ENCODE peak calls at places on chromosomes 13 and 19, in ten cellular contexts. I is astrocyte of the spinal cord; M is NCI-H1417; R is uterus; Q is psoas muscle; O is activated CD8-positive, alpha-beta T cell treated with anti-CD3 and anti-CD28 coated beads, Interleukin-2, amount 10 ng/mL, durations not matched to agents 7 days and 5 days; L is lower lobe of right lung; X is right atrium auricular region; W is HEK293T; H is HAP-1. U is an unnamed sample.

GRCh38 chr13:32791545-32792172 is 205.4 kb downstream of the PDS5B start:
- DNase-seq in H (no peak), L (no peak), X (no peak), W (no peak), I (peak; percentile 16), R (no peak), M (no peak), Q (no peak), O (peak; percentile 83), U (no peak)

GRCh38 chr13:110318920-110319319 is 11.8 kb downstream of the COL4A2 start:
- DNase-seq in Q (no peak), O (no peak), H (no peak), I (no peak), W (no peak), R (no peak), L (no peak), M (no peak), X (no peak), U (no peak)

GRCh38 chr13:112869202-112870061 is 99.6 kb upstream of the MCF2L start:
- DNase-seq in Q (no peak), I (no peak), R (no peak), O (no peak), X (no peak), M (no peak), W (no peak), L (no peak), H (peak; percentile 3), U (no peak)

GRCh38 chr13:52850396-52851152 is 2.1 kb upstream of the PCDH8 start:
- DNase-seq in X (peak; percentile 68), O (peak; percentile 64), H (peak; percentile 92), W (peak; percentile 81), I (peak; percentile 30), R (peak; percentile 26), L (peak; percentile 78), Q (peak; percentile 85), M (peak; percentile 48), U (no peak)

GRCh38 chr19:52527134-52527953 is at the start of gene ZNF808:
- DNase-seq in M (peak; percentile 95), R (peak; percentile 98), Q (peak; percentile 98), W (no peak), X (peak; percentile 96), H (peak; percentile 97), I (peak; percentile 87), O (peak; percentile 98), L (peak; percentile 98), U (peak; percentile 94)

GRCh38 chr13:108917581-108917980 is 288.2 kb downstream of the MYO16 start:
- DNase-seq in W (no peak), R (no peak), Q (no peak), I (peak; percentile 59), X (no peak), L (no peak), O (no peak), H (no peak), M (no peak), U (no peak)

GRCh38 chr19:15307169-15307568 is 25.2 kb downstream of the BRD4 start:
- DNase-seq in I (no peak), Q (no peak), M (no peak), X (no peak), W (no peak), R (no peak), H (no peak), O (no peak), L (no peak), U (no peak)

GRCh38 chr19:32416749-32417469 is 11.3 kb downstream of the DPY19L3 start:
- DNase-seq in R (no peak), M (no peak), W (no peak), X (no peak), Q (no peak), H (no peak), I (peak; percentile 24), O (no peak), L (no peak), U (no peak)

GRCh38 chr13:82116422-82116989 is 1765.8 kb downstream of the SLITRK1 start:
- DNase-seq in O (no peak), I (no peak), H (no peak), L (no peak), Q (no peak), X (no peak), M (no peak), R (no peak), W (no peak), U (no peak)

GRCh38 chr19:37997911-37998344 is 90.9 kb downstream of the SIPA1L3 start:
- DNase-seq in H (no peak), L (no peak), R (no peak), I (peak; percentile 86), Q (no peak), X (no peak), M (no peak), O (no peak), W (no peak), U (peak; percentile 36)

GRCh38 chr19:11169896-11170678 is 14.5 kb upstream of the SPC24 start:
- DNase-seq in Q (no peak), M (no peak), O (no peak), I (no peak), H (no peak), R (peak; percentile 81), W (no peak), L (no peak), X (no peak), U (no peak)

GRCh38 chr19:32471095-32471494 is 65.5 kb downstream of the DPY19L3 start:
- DNase-seq in W (no peak), O (no peak), X (no peak), I (no peak), L (no peak), H (no peak), M (peak; percentile 62), Q (peak; percentile 66), R (no peak), U (no peak)

GRCh38 chr19:954672-955494 is 29.0 kb downstream of the ARID3A start:
- DNase-seq in X (no peak), Q (no peak), W (no peak), O (no peak), M (no peak), R (no peak), I (no peak), L (no peak), H (no peak), U (no peak)

GRCh38 chr13:111530137-111530536 is 209.7 kb downstream of the TEX29 start:
- DNase-seq in I (no peak), L (no peak), H (no peak), M (no peak), O (no peak), R (no peak), Q (no peak), W (no peak), X (no peak), U (no peak)

GRCh38 chr19:42368360-42368759 is 21.7 kb downstream of the CNFN start:
- DNase-seq in O (no peak), Q (no peak), I (no peak), R (no peak), H (no peak), M (no peak), X (no peak), W (no peak), L (no peak), U (no peak)

GRCh38 chr19:51547397-51548212 is 16.1 kb upstream of the SIGLEC6 start:
- DNase-seq in X (peak; percentile 42), M (no peak), L (no peak), W (no peak), Q (no peak), R (no peak), I (no peak), H (no peak), O (no peak), U (no peak)

GRCh38 chr13:24271611-24272451 is 37.5 kb upstream of the C1QTNF9 start:
- DNase-seq in X (peak; percentile 70), M (no peak), L (peak; percentile 79), H (peak; percentile 64), W (peak; percentile 32), R (peak; percentile 51), Q (peak; percentile 71), I (peak; percentile 84), O (peak; percentile 84), U (peak; percentile 37)

GRCh38 chr13:93388701-93389100 is 162.1 kb downstream of the GPC6 start:
- DNase-seq in W (no peak), X (no peak), I (peak; percentile 69), H (no peak), O (no peak), L (no peak), R (no peak), M (no peak), Q (no peak), U (no peak)

GRCh38 chr13:30857018-30857417 is 49.1 kb upstream of the MEDAG start:
- DNase-seq in Q (no peak), W (no peak), L (no peak), H (no peak), R (no peak), O (no peak), M (no peak), I (peak; percentile 52), X (no peak), U (no peak)

GRCh38 chr13:26658972-26659371 is 101.5 kb downstream of the WASF3 start:
- DNase-seq in M (no peak), L (no peak), Q (no peak), H (no peak), X (no peak), O (no peak), R (no peak), W (no peak), I (no peak), U (no peak)

GRCh38 chr19:34676697-34677385 is at the start of gene SCGB2B2:
- DNase-seq in H (peak; percentile 14), X (peak; percentile 78), O (no peak), M (peak; percentile 95), W (peak; percentile 68), I (no peak), L (peak; percentile 61), R (no peak), Q (no peak), U (no peak)

GRCh38 chr19:52923782-52924593 is 760 bp upstream of the ZNF888 start:
- DNase-seq in H (no peak), R (peak; percentile 38), X (peak; percentile 72), Q (peak; percentile 58), L (peak; percentile 88), O (no peak), I (no peak), M (no peak), W (no peak), U (no peak)

GRCh38 chr13:105982219-105982618 is 553.2 kb downstream of the EFNB2 start:
- DNase-seq in O (no peak), X (no peak), W (no peak), L (no peak), Q (no peak), H (no peak), I (no peak), R (no peak), M (no peak), U (no peak)

GRCh38 chr19:14021474-14021873 is 6.5 kb upstream of the RLN3 start:
- DNase-seq in I (no peak), M (no peak), R (no peak), X (no peak), W (no peak), O (no peak), L (peak; percentile 35), H (peak; percentile 71), Q (peak; percentile 48), U (peak; percentile 44)